ENCODE peak calls at places on chromosomes 7 and 10, in five cellular contexts. X is activated CD4-positive, alpha-beta T cell treated with anti-CD3 and anti-CD28 coated beads, Interleukin-2, amount 50 U/mL, for 1 hour; E is stimulated activated CD8-positive, alpha-beta memory T cell treated with anti-CD3 and anti-CD28 coated beads, Interleukin-4, amount 100 ng/mL, for 24 hours; Q is NCI-H2029; U is heart left ventricle. S is an unnamed sample.

GRCh38 chr10:133335238-133336122 is 1.2 kb downstream of the CALY start:
- DNase-seq in U (peak), X (peak), Q (no peak), E (peak), S (peak)

GRCh38 chr10:33196710-33197406 is 137.6 kb downstream of the NRP1 start:
- DNase-seq in U (no peak), E (no peak), X (no peak), Q (no peak), S (no peak)

GRCh38 chr10:66218981-66219587 is 706.8 kb upstream of the LRRTM3 start:
- DNase-seq in E (no peak), Q (no peak), X (no peak), U (no peak), S (no peak)

GRCh38 chr7:137606061-137606674 is 240.6 kb downstream of the DGKI start:
- DNase-seq in Q (no peak), E (no peak), X (no peak), U (no peak), S (no peak)

GRCh38 chr10:103659674-103660363 is 166.3 kb downstream of the NEURL1 start:
- DNase-seq in U (peak), Q (peak), X (peak), E (no peak), S (no peak)

GRCh38 chr10:18822156-18822555 is 162.9 kb downstream of the ARL5B start:
- DNase-seq in E (no peak), U (no peak), Q (no peak), X (no peak), S (no peak)

GRCh38 chr7:78412216-78412858 is 613.8 kb downstream of the PHTF2 start:
- DNase-seq in Q (no peak), E (no peak), X (no peak), U (no peak), S (no peak)

GRCh38 chr7:94028768-94029167 is 24.6 kb upstream of the BET1 start:
- DNase-seq in U (no peak), X (no peak), Q (no peak), E (no peak), S (no peak)

GRCh38 chr10:79184141-79184625 is 115.4 kb downstream of the ZMIZ1 start:
- DNase-seq in X (no peak), U (no peak), Q (no peak), E (no peak), S (no peak)

GRCh38 chr7:55140221-55140980 is 121.6 kb downstream of the EGFR start:
- DNase-seq in Q (no peak), E (no peak), X (no peak), U (peak), S (no peak)

GRCh38 chr10:126904807-126905686 is at the start of gene DOCK1:
- DNase-seq in Q (no peak), E (no peak), X (no peak), U (peak), S (no peak)

GRCh38 chr10:118840071-118840775 is 85.5 kb upstream of the CACUL1 start:
- DNase-seq in E (peak), Q (no peak), X (no peak), U (no peak), S (no peak)

GRCh38 chr10:59244871-59245270 is 68.4 kb downstream of the PHYHIPL start:
- DNase-seq in X (no peak), U (no peak), Q (no peak), E (no peak), S (no peak)

GRCh38 chr10:100637785-100638184 is 102.0 kb downstream of the HIF1AN start:
- DNase-seq in E (no peak), Q (no peak), U (no peak), X (no peak), S (no peak)

GRCh38 chr10:103781329-103782061 is 73.9 kb downstream of the SH3PXD2A start:
- DNase-seq in E (no peak), Q (no peak), U (peak), X (no peak), S (no peak)

GRCh38 chr10:72756674-72757385 is 64.9 kb downstream of the MCU start:
- DNase-seq in Q (no peak), X (no peak), U (no peak), E (no peak), S (no peak)

GRCh38 chr7:44575054-44575453 is 1.3 kb upstream of the DDX56 start:
- DNase-seq in U (no peak), E (no peak), Q (no peak), X (no peak), S (no peak)

GRCh38 chr7:19538036-19538435 is 170.8 kb downstream of the POLR1F start:
- DNase-seq in Q (no peak), E (no peak), X (no peak), U (no peak), S (no peak)

GRCh38 chr7:158838238-158838637 is 8.9 kb upstream of the ESYT2 start:
- DNase-seq in X (no peak), U (no peak), E (no peak), Q (no peak), S (no peak)

GRCh38 chr10:110499796-110500514 is 2.2 kb downstream of the DUSP5 start:
- DNase-seq in X (no peak), U (no peak), E (no peak), Q (no peak), S (no peak)

GRCh38 chr10:62860946-62861345 is 44.8 kb upstream of the EGR2 start:
- DNase-seq in E (no peak), Q (no peak), X (no peak), U (no peak), S (no peak)

GRCh38 chr7:1591876-1592275 is 22.0 kb upstream of the PSMG3 start:
- DNase-seq in Q (no peak), E (no peak), U (no peak), X (no peak), S (no peak)

GRCh38 chr7:105776986-105777910 is 99.2 kb downstream of the ATXN7L1 start:
- DNase-seq in U (no peak), X (no peak), E (no peak), Q (peak), S (no peak)

GRCh38 chr7:105015631-105015965 is 1.6 kb downstream of the KMT2E start:
- DNase-seq in U (peak), E (no peak), Q (peak), X (peak), S (no peak)

GRCh38 chr7:44378744-44379143 is 53.4 kb upstream of the CAMK2B start:
- DNase-seq in X (no peak), E (no peak), U (no peak), Q (no peak), S (peak)

GRCh38 chr7:69837387-69838068 is 239.3 kb downstream of the AUTS2 start:
- DNase-seq in Q (peak), U (no peak), E (no peak), X (no peak), S (no peak)